ENCODE peak calls at places on chromosomes 6 and 20, in six cellular contexts. W, H, E, N, V and K are unnamed samples.

GRCh38 chr20:60453388-60453787 is 495.2 kb downstream of the CDH26 start:
- DNase-seq in W (no peak), H (no peak), E (no peak), N (no peak), V (no peak), K (no peak)

GRCh38 chr6:3277851-3278416 is 19.2 kb downstream of the PSMG4 start:
- DNase-seq in W (no peak), H (no peak), E (no peak), N (no peak), V (no peak), K (no peak)

GRCh38 chr6:160357088-160357487 is 8.9 kb downstream of the SLC22A3 start:
- DNase-seq in W (no peak), H (no peak), E (no peak), N (no peak), V (no peak), K (no peak)

GRCh38 chr6:3337521-3338350 is 79.0 kb downstream of the PSMG4 start:
- DNase-seq in W (no peak), H (no peak), E (peak), N (no peak), V (peak), K (no peak)

GRCh38 chr20:62258499-62259293 is 20.4 kb downstream of the OSBPL2 start:
- DNase-seq in W (peak), H (no peak), E (no peak), N (no peak), V (no peak), K (no peak)

GRCh38 chr6:137417411-137417810 is 76.8 kb downstream of the OLIG3 start:
- DNase-seq in W (no peak), H (no peak), E (no peak), N (no peak), V (no peak), K (no peak)

GRCh38 chr6:108546079-108547049 is 14.4 kb upstream of the FOXO3 start:
- DNase-seq in W (no peak), H (no peak), E (no peak), N (no peak), V (no peak), K (no peak)

GRCh38 chr6:88952065-88952704 is 11.2 kb downstream of the RNGTT start:
- DNase-seq in W (no peak), H (no peak), E (no peak), N (no peak), V (no peak), K (no peak)

GRCh38 chr20:34553366-34553867 is 5.1 kb upstream of the MAP1LC3A start:
- DNase-seq in W (no peak), H (no peak), E (no peak), N (no peak), V (no peak), K (no peak)

GRCh38 chr6:16157909-16158308 is 29.0 kb downstream of the MYLIP start:
- DNase-seq in W (no peak), H (peak), E (no peak), N (no peak), V (no peak), K (peak)

GRCh38 chr20:33443006-33443511 is 504 bp downstream of the SNTA1 start:
- DNase-seq in W (no peak), H (peak), E (peak), N (no peak), V (no peak), K (no peak)

GRCh38 chr20:38542994-38543906 is 37.7 kb upstream of the ADIG start:
- DNase-seq in W (no peak), H (no peak), E (no peak), N (no peak), V (no peak), K (no peak)

GRCh38 chr20:55394592-55394991 is 610.7 kb downstream of the CBLN4 start:
- DNase-seq in W (no peak), H (no peak), E (no peak), N (no peak), V (no peak), K (no peak)

GRCh38 chr6:157539421-157539822 is 158.4 kb downstream of the ZDHHC14 start:
- DNase-seq in W (no peak), H (no peak), E (no peak), N (no peak), V (no peak), K (no peak)